ENCODE peak calls at places on chromosomes 7 and 10, in eight cellular contexts. M, U, B, N, G, P, R and V are unnamed samples.

GRCh38 chr10:71651428-71651827 is 68.2 kb downstream of the C10orf105 start:
- DNase-seq in M (no peak), P (no peak), B (no peak), U (no peak), N (no peak), G (no peak), R (no peak), V (no peak)

GRCh38 chr7:1777122-1777521 is 107.0 kb downstream of the ELFN1 start:
- DNase-seq in N (no peak), R (no peak), B (peak), P (no peak), U (no peak), G (no peak), M (no peak), V (no peak)

GRCh38 chr10:117503170-117503885 is 39.2 kb upstream of the EMX2 start:
- DNase-seq in G (no peak), P (no peak), N (no peak), M (no peak), U (peak), R (peak), B (no peak), V (peak)

GRCh38 chr7:1678070-1678543 is 8.0 kb downstream of the ELFN1 start:
- DNase-seq in G (no peak), R (no peak), M (no peak), U (no peak), N (no peak), B (no peak), P (no peak), V (no peak)

GRCh38 chr10:26303366-26303765 is 86.8 kb downstream of the GAD2 start:
- DNase-seq in G (no peak), U (no peak), P (no peak), M (no peak), N (no peak), R (no peak), B (no peak), V (no peak)

GRCh38 chr7:110522061-110522750 is 568.7 kb upstream of the LRRN3 start:
- DNase-seq in U (peak), R (peak), M (no peak), N (no peak), G (no peak), B (no peak), P (no peak), V (no peak)

GRCh38 chr7:129947001-129947400 is 5.8 kb downstream of the UBE2H start:
- DNase-seq in B (no peak), P (no peak), M (no peak), N (no peak), R (no peak), G (no peak), U (no peak), V (no peak)

GRCh38 chr7:132526111-132526741 is 50.0 kb downstream of the PLXNA4 start:
- DNase-seq in B (no peak), P (no peak), U (no peak), G (no peak), N (no peak), M (no peak), R (no peak), V (no peak)

GRCh38 chr10:11527700-11528255 is 83.7 kb downstream of the USP6NL start:
- DNase-seq in B (no peak), P (no peak), N (no peak), G (no peak), R (no peak), U (no peak), M (no peak), V (no peak)